ENCODE peak calls at places on chromosomes 12 and 14, in five cellular contexts. K is endodermal cell, B is spleen, O is keratinocyte, C is PC-3. A is an unnamed sample. For H3K36me3, the result is how much of the 10 kb centered on the place peaks cover.

GRCh38 chr14:78902010-78902623 is 731.9 kb downstream of the NRXN3 start:
- DNase-seq in O (no peak), B (no peak), K (peak), C (peak), A (peak)

GRCh38 chr12:7750350-7750749 is 3.2 kb upstream of the CLEC4C start:
- DNase-seq in C (no peak), K (no peak), B (peak), O (no peak), A (peak)

GRCh38 chr12:93146278-93146939 is 217.3 kb upstream of the EEA1 start:
- DNase-seq in K (no peak), O (no peak), B (no peak), C (peak), A (no peak)

GRCh38 chr12:15427913-15428312 is 105.6 kb downstream of the PTPRO start:
- DNase-seq in K (no peak), C (no peak), B (no peak), O (no peak), A (no peak)

GRCh38 chr12:40075458-40075857 is 30.4 kb downstream of the SLC2A13 start:
- DNase-seq in C (no peak), O (no peak), K (no peak), B (no peak), A (no peak)

GRCh38 chr14:99250636-99251208 is 21.3 kb downstream of the BCL11B start:
- DNase-seq in O (no peak), C (no peak), K (no peak), B (no peak), A (no peak)

GRCh38 chr12:55067701-55068100 is 47.9 kb downstream of the NEUROD4 start:
- DNase-seq in O (no peak), B (no peak), C (no peak), K (no peak), A (no peak)

GRCh38 chr14:59463773-59464650 is 1.2 kb downstream of the GPR135 start:
- DNase-seq in C (no peak), O (no peak), B (peak), K (peak), A (peak)

GRCh38 chr14:104277416-104278213 is 139.2 kb downstream of the KIF26A start:
- DNase-seq in C (no peak), O (no peak), B (no peak), K (peak), A (peak)

GRCh38 chr14:67517083-67517482 is 16.0 kb upstream of the PLEKHH1 start:
- DNase-seq in K (peak), C (no peak), B (no peak), O (no peak), A (peak)

GRCh38 chr14:69079188-69079742 is 73.7 kb downstream of the DCAF5 start:
- DNase-seq in K (no peak), B (no peak), O (no peak), C (peak), A (no peak)

GRCh38 chr12:91256471-91256870 is 73.9 kb upstream of the DCN start:
- DNase-seq in K (no peak), C (no peak), O (no peak), B (no peak), A (no peak)

GRCh38 chr14:65704412-65704811 is 291.9 kb downstream of the FUT8 start:
- DNase-seq in O (no peak), C (no peak), B (no peak), K (no peak), A (no peak)

GRCh38 chr12:34361721-34362316 is 339.5 kb downstream of the ALG10 start:
- DNase-seq in O (no peak), B (no peak), K (no peak), C (no peak), A (no peak)

GRCh38 chr12:63420206-63420644 is 248.1 kb downstream of the DPY19L2 start:
- DNase-seq in B (no peak), O (no peak), C (peak), K (peak), A (peak)

GRCh38 chr14:30656190-30656632 is 34.1 kb downstream of the SCFD1 start:
- DNase-seq in O (no peak), B (no peak), C (peak), K (peak), A (peak)

GRCh38 chr14:68938515-68939423 is 40.3 kb downstream of the ACTN1 start:
- DNase-seq in B (no peak), O (no peak), C (no peak), K (peak), A (no peak)

GRCh38 chr14:59116984-59117415 is 71.5 kb upstream of the DAAM1 start:
- DNase-seq in C (peak), K (no peak), B (no peak), O (no peak), A (no peak)

GRCh38 chr14:106318700-106319099 is 792.3 kb downstream of the TMEM121 start:
- DNase-seq in B (no peak), C (no peak), O (no peak), K (no peak), A (no peak)

GRCh38 chr12:48482198-48482597 is at the start of gene C12orf54:
- DNase-seq in B (no peak), C (no peak), O (no peak), K (no peak), A (no peak)

GRCh38 chr14:78286210-78286609 is 116.0 kb downstream of the NRXN3 start:
- DNase-seq in C (no peak), O (no peak), K (peak), B (no peak), A (no peak)

GRCh38 chr12:57626929-57627445 is 6.0 kb downstream of the B4GALNT1 start:
- DNase-seq in C (no peak), K (no peak), O (no peak), B (no peak), A (peak)

GRCh38 chr14:88063807-88064206 is 58.9 kb downstream of the GPR65 start:
- DNase-seq in C (no peak), B (no peak), K (no peak), O (no peak), A (no peak)

GRCh38 chr12:16349132-16349463 is 1.7 kb downstream of the MGST1 start:
- DNase-seq in K (peak), C (peak), O (no peak), B (no peak), A (no peak)

GRCh38 chr14:72169521-72169920 is 237.3 kb downstream of the RGS6 start:
- DNase-seq in B (no peak), K (peak), C (no peak), O (no peak), A (peak)

GRCh38 chr12:116324684-116325664 is 47.5 kb upstream of the MED13L start:
- DNase-seq in B (no peak), K (no peak), C (no peak), O (no peak), A (no peak)

GRCh38 chr14:60753264-60754126 is 18.9 kb downstream of the MNAT1 start:
- DNase-seq in C (no peak), O (no peak), K (no peak), B (no peak), A (no peak)

GRCh38 chr14:42665083-42665482 is 1058.4 kb downstream of the LRFN5 start:
- DNase-seq in B (no peak), K (no peak), O (no peak), C (peak), A (no peak)

GRCh38 chr12:81417056-81417455 is 339.2 kb downstream of the ACSS3 start:
- DNase-seq in C (no peak), B (no peak), K (no peak), O (no peak), A (no peak)

GRCh38 chr12:76080729-76081415 is 3.6 kb downstream of the NAP1L1 start:
- DNase-seq in O (no peak), B (no peak), K (peak), C (peak), A (peak)

GRCh38 chr14:103132381-103133212 is 9.3 kb downstream of the TNFAIP2 start:
- DNase-seq in B (peak), C (no peak), O (no peak), K (no peak), A (peak)

GRCh38 chr14:21723431-21724045 is 49.9 kb upstream of the OR4E1 start:
- DNase-seq in B (no peak), K (peak), O (no peak), C (peak), A (peak)

GRCh38 chr12:91926810-91927209 is 218.8 kb downstream of the BTG1 start:
- DNase-seq in C (peak), O (no peak), K (no peak), B (no peak), A (no peak)

GRCh38 chr14:64707661-64708060 is 3.4 kb downstream of the PLEKHG3 start:
- DNase-seq in B (no peak), O (peak), C (peak), K (peak), A (peak)

GRCh38 chr12:5047729-5048128 is 4.0 kb downstream of the KCNA5 start:
- DNase-seq in C (no peak), B (no peak), K (no peak), O (no peak), A (no peak)

GRCh38 chr14:60327447-60328331 is 78.7 kb downstream of the PPM1A start:
- DNase-seq in K (peak), O (no peak), C (peak), B (peak), A (peak)

GRCh38 chr12:27709932-27710591 is 570 bp upstream of the MRPS35 start:
- DNase-seq in C (peak), B (no peak), K (no peak), O (no peak), A (no peak)

GRCh38 chr12:94873368-94874085 is 130.0 kb downstream of the NDUFA12 start:
- DNase-seq in B (peak), O (no peak), C (no peak), K (peak), A (peak)
- H3K4me3 ChIP-seq in B (peak), O (peak), C (peak), K (peak), A (peak)

GRCh38 chr12:58886474-58886873 is 33.8 kb downstream of the LRIG3 start:
- DNase-seq in C (no peak), B (no peak), O (no peak), K (no peak), A (no peak)

GRCh38 chr12:58883576-58884334 is 36.5 kb downstream of the LRIG3 start:
- DNase-seq in K (no peak), O (no peak), C (no peak), B (no peak), A (no peak)

GRCh38 chr12:58882796-58883195 is 37.5 kb downstream of the LRIG3 start:
- DNase-seq in B (no peak), C (no peak), K (peak), O (no peak), A (peak)

GRCh38 chr12:58887071-58887470 is 33.2 kb downstream of the LRIG3 start:
- DNase-seq in O (no peak), B (no peak), C (no peak), K (no peak), A (no peak)

GRCh38 chr12:58884916-58885315 is 35.4 kb downstream of the LRIG3 start:
- DNase-seq in O (no peak), B (no peak), K (no peak), C (no peak), A (no peak)
- H3K36me3 ChIP-seq in O (under half), B (under half), K (half or more), C (under half), A (under half)

DNA sequence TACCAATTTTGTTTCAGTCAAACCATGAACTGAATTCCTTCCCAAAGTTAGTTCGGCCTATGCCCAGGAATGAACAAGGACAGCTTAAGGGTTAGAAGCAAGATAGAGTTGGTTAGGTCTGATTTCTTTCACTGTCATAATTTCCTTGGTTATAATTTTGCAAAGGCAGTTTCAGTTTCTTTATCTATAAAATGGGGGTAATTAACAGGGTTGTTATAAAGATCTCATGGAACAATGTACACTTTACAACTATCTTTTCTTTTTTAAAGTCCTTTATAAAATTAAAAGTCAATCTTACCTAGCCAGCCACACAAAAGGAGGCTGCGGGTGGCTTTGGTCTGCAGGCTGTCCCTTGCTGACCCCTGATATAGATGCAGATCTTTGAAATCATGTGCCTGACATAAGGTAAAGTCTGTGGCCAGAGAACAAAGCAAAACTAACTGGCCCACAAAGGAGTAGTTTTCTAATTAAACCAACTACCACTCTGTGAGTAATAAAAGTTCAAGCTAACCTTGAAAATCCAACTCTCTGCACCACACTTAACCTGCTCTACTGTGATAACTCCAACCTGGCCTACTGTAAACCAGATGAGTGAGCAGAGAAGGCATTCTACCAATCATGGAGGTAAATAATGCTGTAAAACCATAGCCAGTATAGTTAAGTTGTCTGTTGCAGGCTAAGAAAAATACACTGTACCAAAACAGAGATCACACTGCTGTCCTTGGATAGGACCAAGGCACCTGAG is 49.5 kb downstream of the SLC38A1 start:
- DNase-seq in K (no peak), B (no peak), O (no peak), C (no peak), A (no peak)
- H3K4me3 ChIP-seq in K (no peak), B (no peak), O (no peak), C (no peak), A (no peak)

GRCh38 chr12:115008951-115009350 is 325.0 kb upstream of the TBX3 start:
- DNase-seq in O (no peak), B (no peak), C (no peak), K (no peak), A (no peak)
- H3K36me3 ChIP-seq in O (under half), B (under half), C (under half), K (under half), A (under half)

DNA sequence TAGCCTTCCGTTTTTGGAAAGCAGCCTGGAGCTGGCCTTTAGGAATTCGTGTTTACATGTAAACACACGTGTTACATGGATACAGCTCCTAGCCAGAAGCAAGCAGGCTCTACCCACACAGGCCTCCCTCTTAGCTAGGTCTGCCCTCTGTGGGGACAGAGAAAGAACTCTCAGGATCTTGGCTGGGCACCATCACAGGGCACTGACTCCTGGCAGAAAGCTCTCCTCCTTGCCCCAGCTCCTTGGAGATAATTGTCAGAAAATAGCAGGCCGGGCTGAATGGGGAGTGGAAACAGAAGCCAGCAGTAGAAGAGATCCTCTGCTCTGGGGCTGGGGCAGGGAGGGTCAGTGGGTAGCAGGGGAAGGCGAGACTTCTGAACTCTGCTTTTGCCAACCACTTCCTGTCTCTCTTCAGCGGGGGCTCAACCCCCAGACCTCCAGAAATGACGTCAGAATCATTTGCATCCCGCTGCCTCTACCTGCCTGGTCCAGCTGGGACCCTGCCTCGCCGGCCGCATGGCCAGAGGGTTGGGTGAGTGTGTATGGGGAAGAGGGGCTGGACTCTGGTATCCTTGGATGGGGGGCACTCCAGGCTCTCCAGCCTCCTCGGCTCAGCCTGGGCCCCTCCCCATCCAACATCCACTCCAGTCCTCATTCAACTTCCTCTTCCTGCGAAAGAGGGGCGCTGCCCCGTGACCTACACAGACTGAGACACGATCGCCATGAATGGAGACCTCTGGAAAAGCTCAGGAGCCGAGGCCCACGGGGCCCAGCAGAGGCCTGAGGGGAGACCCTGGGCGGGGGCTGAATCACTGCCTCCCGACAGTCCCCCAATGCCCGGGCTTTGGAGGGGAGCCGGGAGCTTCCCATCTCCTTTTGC is 650 bp upstream of the HOXC4 start:
- DNase-seq in K (peak), B (peak), O (no peak), C (no peak), A (peak)
- H3K4me3 ChIP-seq in K (peak), B (peak), O (no peak), C (peak), A (peak)

GRCh38 chr12:112153181-112153899 is 28.0 kb downstream of the TRAFD1 start:
- DNase-seq in B (no peak), C (no peak), O (no peak), K (peak), A (peak)
- H3K36me3 ChIP-seq in B (half or more), C (under half), O (under half), K (under half), A (under half)

GRCh38 chr14:49933704-49934103 is 40.8 kb downstream of the ARF6 start:
- DNase-seq in C (no peak), K (no peak), O (no peak), B (no peak), A (no peak)
- H3K4me3 ChIP-seq in C (no peak), K (no peak), O (no peak), B (no peak), A (no peak)

A was measured in H7.